ENCODE peak calls at places on chromosome X, in six cellular contexts. N is neural progenitor cell, B is cardiac muscle cell, L is AG04450, O is PC-3, Y is PC-9. U is an unnamed sample.

GRCh38 chrX:153474718-153475117 is 4.3 kb upstream of the HAUS7 start:
- DNase-seq in L (no peak), N (peak), B (peak), Y (peak), O (peak), U (no peak)

GRCh38 chrX:68659385-68659784 is 11.9 kb downstream of the STARD8 start:
- DNase-seq in L (no peak), Y (no peak), N (no peak), B (peak), O (peak), U (no peak)

GRCh38 chrX:54708404-54708803 is 89.7 kb downstream of the ITIH6 start:
- DNase-seq in O (no peak), N (no peak), Y (no peak), L (no peak), B (no peak), U (no peak)

GRCh38 chrX:69102805-69103204 is 62.4 kb downstream of the PJA1 start:
- DNase-seq in Y (no peak), L (no peak), B (no peak), O (no peak), N (no peak), U (no peak)

GRCh38 chrX:48961585-48962091 is 4.2 kb upstream of the OTUD5 start:
- DNase-seq in Y (no peak), N (no peak), L (no peak), O (no peak), B (peak), U (peak)

GRCh38 chrX:24151513-24151912 is 2.0 kb downstream of the ZFX start:
- DNase-seq in L (no peak), N (no peak), Y (no peak), O (no peak), B (no peak), U (no peak)

GRCh38 chrX:40176256-40176978 is 78.7 kb upstream of the BCOR start:
- DNase-seq in O (peak), B (peak), Y (peak), N (peak), L (no peak), U (no peak)

GRCh38 chrX:31590581-31591113 is 518.8 kb upstream of the FTHL17 start:
- DNase-seq in O (peak), B (peak), L (peak), N (no peak), Y (no peak), U (peak)

GRCh38 chrX:52934704-52935468 is 23.4 kb downstream of the FAM156A start:
- DNase-seq in B (peak), L (peak), Y (peak), O (peak), N (peak), U (peak)

GRCh38 chrX:119389854-119390501 is 9.2 kb upstream of the SLC25A43 start:
- DNase-seq in Y (no peak), L (no peak), N (peak), O (no peak), B (no peak), U (no peak)

GRCh38 chrX:13692771-13693231 is 3.9 kb downstream of the RAB9A start:
- DNase-seq in L (no peak), N (no peak), O (no peak), B (no peak), Y (no peak), U (no peak)

GRCh38 chrX:54484666-54485065 is 11.4 kb downstream of the FGD1 start:
- DNase-seq in B (no peak), O (no peak), Y (no peak), L (no peak), N (peak), U (no peak)

GRCh38 chrX:12791253-12792228 is at the start of gene PRPS2:
- DNase-seq in N (peak), O (peak), Y (peak), B (peak), L (no peak), U (peak)

GRCh38 chrX:13102636-13103035 is 58.2 kb upstream of the FAM9C start:
- DNase-seq in Y (no peak), O (peak), B (peak), N (no peak), L (no peak), U (no peak)

GRCh38 chrX:68710870-68711576 is 63.6 kb downstream of the STARD8 start:
- DNase-seq in O (peak), N (peak), B (peak), Y (peak), L (no peak), U (peak)

GRCh38 chrX:75596178-75596577 is 73.3 kb upstream of the ZDHHC15 start:
- DNase-seq in Y (no peak), N (no peak), B (no peak), O (no peak), L (no peak), U (no peak)

GRCh38 chrX:69163936-69164741 is 1.1 kb downstream of the PJA1 start:
- DNase-seq in O (no peak), N (no peak), B (peak), L (no peak), Y (no peak), U (peak)

GRCh38 chrX:13215729-13216128 is 104.1 kb downstream of the ATXN3L start:
- DNase-seq in Y (no peak), L (peak), B (peak), O (peak), N (no peak), U (no peak)

GRCh38 chrX:130826249-130826648 is 76.8 kb downstream of the ENOX2 start:
- DNase-seq in B (no peak), O (no peak), L (no peak), N (no peak), Y (no peak), U (no peak)

GRCh38 chrX:11117751-11118150 is 6.6 kb downstream of the HCCS start:
- DNase-seq in B (no peak), O (no peak), Y (no peak), L (no peak), N (no peak), U (no peak)

GRCh38 chrX:136438192-136438591 is 49.6 kb upstream of the BRS3 start:
- DNase-seq in N (no peak), B (no peak), L (no peak), Y (no peak), O (no peak), U (no peak)

GRCh38 chrX:41921492-41922124 is 1.7 kb downstream of the CASK start:
- DNase-seq in Y (no peak), O (peak), N (peak), B (peak), L (no peak), U (no peak)

GRCh38 chrX:11765449-11765848 is 7.4 kb downstream of the MSL3 start:
- DNase-seq in Y (no peak), N (no peak), L (no peak), O (no peak), B (no peak), U (no peak)

GRCh38 chrX:37468111-37468739 is 103.2 kb upstream of the LANCL3 start:
- DNase-seq in N (peak), O (no peak), B (no peak), L (no peak), Y (no peak), U (no peak)

GRCh38 chrX:135185795-135186443 is 14.7 kb upstream of the CT55 start:
- DNase-seq in L (peak), Y (peak), N (peak), B (peak), O (peak), U (peak)

GRCh38 chrX:132876509-132876837 is 82.0 kb downstream of the HS6ST2 start:
- DNase-seq in N (peak), O (no peak), L (no peak), B (no peak), Y (no peak), U (no peak)

GRCh38 chrX:66014560-66014959 is 25.3 kb downstream of the VSIG4 start:
- DNase-seq in N (no peak), L (no peak), O (no peak), B (no peak), Y (no peak), U (no peak)

GRCh38 chrX:69218407-69218806 is 53.2 kb upstream of the PJA1 start:
- DNase-seq in B (peak), Y (no peak), N (no peak), L (no peak), O (no peak), U (no peak)

GRCh38 chrX:35380808-35381700 is 417.1 kb upstream of the MAGEB16 start:
- DNase-seq in B (peak), N (peak), L (no peak), O (peak), Y (no peak), U (no peak)

GRCh38 chrX:34849371-34849770 is 93.2 kb upstream of the FAM47B start:
- DNase-seq in O (peak), Y (no peak), L (peak), B (peak), N (no peak), U (no peak)

GRCh38 chrX:67544871-67545771 is 1.3 kb downstream of the AR start:
- DNase-seq in B (peak), N (peak), Y (no peak), L (no peak), O (no peak), U (peak)

GRCh38 chrX:5829469-5829868 is 399.2 kb downstream of the NLGN4X start:
- DNase-seq in B (no peak), Y (no peak), O (no peak), N (no peak), L (no peak), U (no peak)

GRCh38 chrX:8288590-8288989 is 117.5 kb upstream of the VCX2 start:
- DNase-seq in B (no peak), Y (no peak), L (no peak), O (peak), N (no peak), U (no peak)

GRCh38 chrX:135264210-135264609 is 12.3 kb downstream of the ETDA start:
- DNase-seq in L (no peak), Y (no peak), O (no peak), B (no peak), N (no peak), U (no peak)

GRCh38 chrX:24828600-24828999 is 134.9 kb downstream of the POLA1 start:
- DNase-seq in B (peak), N (no peak), O (no peak), L (no peak), Y (no peak), U (no peak)

GRCh38 chrX:132737743-132738142 is 220.7 kb downstream of the HS6ST2 start:
- DNase-seq in L (no peak), B (no peak), N (no peak), Y (peak), O (peak), U (no peak)

GRCh38 chrX:78514852-78515251 is 144.3 kb downstream of the RTL3 start:
- DNase-seq in B (no peak), Y (no peak), N (peak), O (peak), L (no peak), U (no peak)

GRCh38 chrX:153366878-153367538 is 33.1 kb downstream of the ZNF275 start:
- DNase-seq in L (no peak), Y (no peak), B (no peak), O (no peak), N (no peak), U (no peak)

DNA sequence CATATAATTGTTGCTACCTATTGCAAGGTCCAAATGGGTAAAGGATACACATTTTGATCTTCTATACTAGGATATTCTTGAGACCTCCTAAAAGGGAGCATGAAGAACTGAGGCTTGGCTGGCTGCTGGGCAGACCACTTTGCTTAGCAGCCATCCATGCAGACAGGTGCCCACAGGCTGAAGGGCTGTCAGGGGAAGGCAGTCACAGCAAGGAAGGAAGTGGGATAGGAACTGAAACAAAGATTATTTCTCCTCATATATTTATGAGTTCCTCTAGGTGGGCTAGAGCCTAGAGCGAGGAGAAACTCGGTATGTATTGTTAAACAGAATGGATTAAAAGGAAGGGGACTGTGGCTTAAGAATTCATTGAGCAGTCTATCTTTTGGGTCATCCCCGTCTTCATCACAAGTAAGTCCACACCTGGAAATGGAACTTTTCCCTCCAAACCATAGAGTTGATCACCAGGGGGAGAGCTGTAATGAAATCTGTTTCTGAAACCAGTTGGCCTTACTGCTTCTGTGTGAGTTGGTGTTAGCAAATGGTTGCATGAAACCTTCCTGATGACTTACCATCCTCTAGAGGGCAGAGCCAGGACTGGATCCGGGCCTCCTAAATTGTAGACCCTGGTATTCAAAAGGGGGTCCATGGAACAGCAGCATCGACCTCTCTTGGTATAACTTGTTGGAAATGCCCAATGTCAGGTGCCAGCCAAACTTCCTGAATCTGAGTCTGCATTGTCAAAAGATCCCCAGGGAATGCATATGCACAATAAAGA is 42.3 kb downstream of the AFF2 start:
- DNase-seq in O (no peak), L (no peak), N (no peak), Y (no peak), B (no peak), U (no peak)
- TF ChIP-seq CTCF in O (no peak), L (no peak), N (peak), Y (no peak), B (no peak), U (no peak)

DNA sequence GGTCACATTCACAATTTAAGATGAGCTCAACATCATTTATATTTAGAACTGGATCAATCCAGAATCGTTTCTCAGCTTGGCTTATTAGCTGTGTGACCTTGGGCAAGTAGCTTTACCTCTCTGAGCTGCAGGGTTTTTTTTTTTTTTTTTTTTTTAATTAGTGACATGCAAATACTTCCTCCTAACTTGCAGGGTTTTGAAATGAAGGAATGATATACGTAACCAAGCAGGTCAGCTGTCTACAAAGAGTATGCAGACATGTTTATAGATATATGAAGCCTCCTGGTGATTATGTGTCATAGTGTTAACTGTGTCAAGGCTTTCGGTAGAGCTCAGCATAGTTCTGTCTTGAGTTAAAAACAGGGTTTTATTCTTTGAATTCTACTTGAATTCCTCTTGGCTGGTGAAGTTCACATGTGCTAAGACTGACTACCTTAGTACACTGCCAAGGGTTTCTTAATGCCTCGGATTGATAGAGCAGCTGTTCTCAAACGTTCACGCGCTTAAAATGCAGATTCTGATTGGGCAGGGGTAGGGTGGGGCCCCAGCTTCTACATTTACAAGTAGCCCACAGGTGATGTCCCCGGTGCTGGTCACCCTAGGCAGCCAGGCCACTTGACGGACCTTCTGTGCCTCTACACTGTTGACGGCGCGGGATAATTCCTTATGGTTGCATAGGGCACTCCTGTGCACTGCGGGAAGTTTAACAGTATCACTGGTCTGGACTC is 645 bp upstream of the STS start:
- DNase-seq in Y (no peak), N (no peak), O (no peak), L (no peak), B (peak), U (no peak)
- H3K27ac ChIP-seq in Y (peak), N (no peak), O (peak), L (no peak), B (no peak), U (no peak)

DNA sequence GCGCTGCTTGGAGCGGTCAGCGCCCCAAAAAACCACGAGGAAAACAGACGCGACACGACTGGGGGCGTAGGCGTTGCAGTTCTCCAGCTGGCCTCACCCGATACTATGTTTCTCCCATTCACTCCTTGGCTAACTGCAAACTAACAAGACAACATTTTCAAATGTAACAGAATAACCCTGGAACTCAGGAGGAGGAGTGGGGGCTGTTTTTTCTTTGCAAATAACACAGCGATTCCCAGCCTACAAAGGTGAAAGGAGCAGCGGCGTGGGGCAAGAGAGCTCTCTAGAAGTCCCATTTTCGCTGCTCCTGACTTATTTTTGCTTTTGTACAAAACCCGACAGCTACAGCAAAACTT is 1.7 kb downstream of the SOX3 start:
- DNase-seq in N (peak), L (no peak), Y (no peak), O (no peak), B (no peak), U (no peak)
- H3K4me3 ChIP-seq in N (peak), L (no peak), Y (no peak), O (no peak), B (peak), U (no peak)

DNA sequence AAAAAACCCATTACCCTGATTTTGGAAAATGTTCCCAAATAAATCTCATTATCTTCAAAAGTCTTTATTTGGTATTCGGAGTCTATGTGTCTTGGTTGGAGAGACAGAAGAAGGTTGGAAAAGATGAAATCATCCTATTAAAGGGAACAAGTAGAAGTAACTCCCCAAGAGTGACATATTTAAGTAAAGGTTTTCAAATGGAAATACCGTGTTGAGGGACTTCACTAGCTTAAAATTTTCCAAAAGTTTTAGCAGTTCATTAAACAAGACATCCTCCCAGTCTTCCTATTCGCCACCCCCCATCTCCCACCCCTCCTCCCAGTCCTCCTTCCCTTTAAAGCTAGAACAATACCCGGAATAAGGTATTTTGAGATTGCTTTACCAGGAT is 62.7 kb upstream of the CCDC160 start:
- DNase-seq in B (no peak), N (peak), Y (no peak), L (no peak), O (no peak), U (no peak)
- TF ChIP-seq CTCF in B (no peak), N (no peak), Y (no peak), L (no peak), O (no peak), U (no peak)